ENCODE peak calls at places on chromosomes 6 and 20, in four cellular contexts. T is tibial artery, X is mucosa of descending colon, I is foreskin fibroblast. W is an unnamed sample.

GRCh38 chr6:51717477-51717876 is 369.9 kb downstream of the PKHD1 start:
- DNase-seq in T (no peak), X (no peak), I (no peak), W (peak; percentile 34)

GRCh38 chr6:61168878-61169277 is 1117.1 kb downstream of the KHDRBS2 start:
- DNase-seq in X (no peak), T (no peak), I (no peak), W (no peak)

GRCh38 chr6:11492444-11493300 is 44.9 kb upstream of the TMEM170B start:
- DNase-seq in I (peak; percentile 45), T (no peak), X (no peak), W (no peak)

GRCh38 chr20:6483727-6484126 is 283.8 kb upstream of the BMP2 start:
- DNase-seq in T (no peak), X (no peak), I (no peak), W (no peak)

GRCh38 chr20:49894073-49894470 is 21.3 kb downstream of the SPATA2 start:
- DNase-seq in I (no peak), T (no peak), X (no peak), W (no peak)

GRCh38 chr6:347232-347631 is 44.3 kb upstream of the IRF4 start:
- DNase-seq in T (no peak), X (no peak), I (no peak), W (no peak)

GRCh38 chr20:44916586-44916985 is 6.7 kb downstream of the PABPC1L start:
- DNase-seq in I (no peak), T (no peak), X (no peak), W (no peak)

GRCh38 chr20:47677314-47678129 is 107.8 kb downstream of the SULF2 start:
- DNase-seq in T (no peak), X (no peak), I (peak; percentile 46), W (peak; percentile 62)

GRCh38 chr6:36489426-36489825 is 46.6 kb downstream of the KCTD20 start:
- DNase-seq in X (no peak), T (no peak), I (no peak), W (no peak)

GRCh38 chr6:1817033-1817761 is 207.5 kb downstream of the FOXC1 start:
- DNase-seq in T (no peak), I (no peak), X (no peak), W (no peak)

GRCh38 chr6:146770275-146770964 is 171.6 kb downstream of the ADGB start:
- DNase-seq in T (peak; percentile 24), I (no peak), X (no peak), W (no peak)

DNA sequence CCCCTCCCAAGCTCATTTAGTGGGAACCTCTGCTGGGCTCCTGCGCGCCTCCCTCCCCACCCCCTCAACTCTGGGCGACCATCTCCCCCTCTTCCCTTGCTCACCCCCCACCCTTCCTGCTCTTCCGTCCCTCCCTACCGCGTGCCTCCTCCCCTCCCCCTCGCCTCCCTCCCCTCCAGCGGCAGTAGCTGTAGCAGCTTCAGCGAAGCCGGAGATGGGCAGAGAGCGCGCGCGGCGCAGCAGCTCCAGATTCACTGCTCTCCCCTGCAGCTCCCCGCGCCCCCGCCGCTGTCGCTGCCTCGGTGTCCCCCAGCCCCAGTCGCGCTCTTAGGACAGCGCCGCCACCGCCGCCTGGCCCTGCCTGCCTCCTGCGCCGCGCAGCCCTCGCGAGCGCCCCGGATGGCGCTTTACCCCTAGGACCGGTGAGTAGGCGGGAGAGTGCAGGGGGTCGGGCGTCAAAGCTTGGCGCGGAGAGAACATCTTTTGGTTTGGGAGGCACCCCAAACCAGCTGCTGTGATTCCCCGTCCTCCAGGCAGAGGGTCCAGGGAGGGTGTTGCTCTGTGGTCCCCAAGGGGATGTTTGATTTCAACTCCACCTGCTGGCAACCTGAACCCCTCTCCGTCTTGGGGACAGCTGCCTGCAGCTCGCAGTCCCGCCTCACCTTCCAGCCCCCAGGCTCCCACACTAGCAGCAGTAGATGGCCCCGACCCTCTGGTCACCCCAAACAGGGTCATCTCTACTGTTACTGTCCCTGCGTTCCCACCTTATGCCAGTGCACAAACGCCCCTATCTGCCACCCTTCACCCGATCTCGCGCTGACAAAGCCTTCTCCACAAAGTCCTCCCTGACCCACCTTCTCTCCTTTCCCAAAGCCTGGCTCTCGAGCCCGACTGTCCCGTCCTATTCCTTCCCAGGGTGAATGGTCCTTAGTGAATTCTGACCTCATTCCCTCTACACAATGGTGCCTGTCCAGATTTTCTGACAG is at the start of gene FUT9:
- DNase-seq in X (no peak), I (no peak), T (no peak), W (no peak)
- TF ChIP-seq CTCF in X (no peak), I (no peak), T (no peak), W (no peak)

GRCh38 chr6:45619211-45619760 is 241.6 kb upstream of the SUPT3H start:
- DNase-seq in I (no peak), X (no peak), T (no peak), W (no peak)

GRCh38 chr6:45616209-45616608 is 238.5 kb upstream of the SUPT3H start:
- DNase-seq in T (no peak), I (no peak), X (no peak), W (no peak)

GRCh38 chr6:45619994-45620471 is 242.3 kb upstream of the SUPT3H start:
- DNase-seq in I (peak; percentile 83), X (no peak), T (no peak), W (no peak)

GRCh38 chr6:45618259-45618658 is 240.5 kb upstream of the SUPT3H start:
- DNase-seq in X (no peak), I (no peak), T (no peak), W (no peak)

GRCh38 chr6:45617441-45617840 is 239.7 kb upstream of the SUPT3H start:
- DNase-seq in X (no peak), T (no peak), I (no peak), W (peak; percentile 77)
- TF ChIP-seq CTCF in X (no peak), T (no peak), I (no peak), W (peak; percentile 42)

GRCh38 chr6:141077355-141078333 is 1055.1 kb upstream of the GJE1 start:
- DNase-seq in T (no peak), X (no peak), I (peak; percentile 11), W (peak; percentile 10)
- TF ChIP-seq CTCF in T (no peak), X (no peak), I (no peak), W (peak; percentile 17)

DNA sequence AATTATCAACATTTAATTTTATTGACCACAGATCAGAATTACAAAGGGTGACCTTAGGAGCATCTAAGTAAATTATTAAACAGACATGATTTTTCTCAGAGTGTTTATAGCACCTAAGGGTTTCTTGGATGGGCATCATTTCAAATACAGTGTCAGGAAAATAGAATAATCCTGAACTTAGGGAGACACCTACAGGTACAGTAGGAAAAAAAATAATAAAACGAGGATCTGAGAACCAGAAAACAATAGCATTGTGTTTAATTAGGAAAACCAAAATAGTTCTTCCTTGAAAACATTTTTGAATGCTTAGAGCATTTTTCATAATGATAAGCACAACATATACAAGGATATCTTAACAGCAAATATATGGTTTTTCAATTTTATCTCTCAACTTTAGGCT is 39.2 kb downstream of the MMUT start:
- DNase-seq in I (peak; percentile 7), X (no peak), T (no peak), W (peak; percentile 40)
- TF ChIP-seq CTCF in I (no peak), X (no peak), T (no peak), W (peak; percentile 12)

GRCh38 chr6:152879681-152880080 is 103.2 kb downstream of the FBXO5 start:
- DNase-seq in T (no peak), I (no peak), X (no peak), W (no peak)

GRCh38 chr6:152874267-152874666 is 108.6 kb downstream of the FBXO5 start:
- DNase-seq in X (no peak), T (no peak), I (no peak), W (no peak)

DNA sequence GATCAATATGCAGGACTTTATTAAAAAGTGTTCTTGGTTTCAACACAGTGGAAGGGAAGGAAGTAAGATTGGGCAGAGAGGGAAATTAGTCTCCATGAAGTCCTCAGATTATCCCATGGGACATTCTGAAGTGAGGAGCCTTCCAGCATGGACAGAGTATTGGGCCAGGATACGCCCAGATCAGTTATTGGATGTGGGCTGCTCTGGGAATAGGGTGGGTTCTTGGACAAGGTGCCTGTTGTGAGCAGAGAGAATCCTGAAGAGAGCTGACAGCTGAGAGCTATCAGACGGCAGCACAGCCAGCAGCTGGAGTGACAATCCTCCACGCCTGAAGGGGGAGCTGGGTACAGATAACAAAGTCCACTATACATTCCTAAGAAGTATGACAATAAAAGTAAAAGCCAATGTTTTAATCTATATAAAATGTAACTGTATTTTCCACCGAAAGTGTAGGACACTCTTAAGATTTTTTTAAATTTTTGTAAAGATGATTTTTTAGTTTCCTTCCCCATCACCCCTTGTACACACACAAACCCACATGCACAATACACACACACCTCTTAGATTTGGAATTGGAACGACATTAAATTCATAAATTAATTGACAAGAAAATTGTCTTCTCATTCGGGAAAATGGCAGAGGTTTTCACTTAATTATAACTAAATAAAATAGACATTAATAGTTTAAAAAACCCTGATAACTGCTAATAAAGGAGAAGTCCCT is 107.8 kb downstream of the FBXO5 start:
- DNase-seq in X (no peak), I (no peak), T (no peak), W (no peak)
- TF ChIP-seq CTCF in X (no peak), I (no peak), T (no peak), W (no peak)

GRCh38 chr6:100210138-100210872 is 216.3 kb upstream of the MCHR2 start:
- DNase-seq in T (no peak), X (no peak), I (no peak), W (no peak)

DNA sequence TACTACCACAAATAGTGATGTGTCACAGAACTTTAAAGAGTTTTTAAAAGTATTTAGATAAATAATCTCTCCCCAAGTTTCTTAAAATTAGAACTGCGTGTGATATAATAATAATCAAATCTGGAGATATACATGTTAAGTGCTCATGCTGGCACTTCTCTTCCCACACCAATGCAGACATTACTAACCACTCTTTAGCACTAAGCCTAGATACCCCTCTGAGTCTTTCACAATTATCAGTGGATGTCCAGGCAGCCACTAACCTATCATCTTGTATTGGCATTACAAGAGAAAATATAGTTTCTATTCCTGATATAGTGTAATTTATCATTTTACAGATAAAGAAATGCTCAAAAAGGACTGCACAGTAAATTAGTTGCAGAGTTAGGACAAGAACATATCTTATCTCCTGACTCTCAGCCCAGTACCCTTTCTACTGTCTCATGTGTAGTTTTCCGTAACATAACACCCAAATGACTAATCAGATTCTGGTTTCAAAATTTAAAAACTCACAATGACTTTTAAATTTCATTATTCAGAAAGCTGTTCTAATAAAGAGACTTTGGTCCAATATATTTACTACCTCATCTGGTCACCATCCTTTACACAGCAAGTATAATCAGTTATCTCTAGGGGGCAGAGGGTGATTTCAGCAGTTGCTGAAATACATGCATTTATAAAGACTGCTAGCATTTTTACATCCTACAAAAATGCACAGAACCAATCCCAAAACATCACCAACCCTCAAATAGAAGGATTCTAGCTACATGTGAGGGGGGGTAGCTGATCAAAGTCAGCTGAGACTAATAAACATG is 215.5 kb upstream of the MCHR2 start:
- DNase-seq in X (no peak), I (peak; percentile 59), T (no peak), W (no peak)
- TF ChIP-seq CTCF in X (no peak), I (no peak), T (no peak), W (no peak)